ENCODE peak calls at places on chromosomes 12 and 14, in four cellular contexts. S is HL-60, Q is K562, Y is GM12878. H is an unnamed sample.

GRCh38 chr12:107622005-107622404 is 63.6 kb upstream of the PWP1 start:
- DNase-seq in S (no peak), Q (peak), Y (no peak), H (no peak)

GRCh38 chr12:47085815-47086252 is 6.1 kb upstream of the AMIGO2 start:
- DNase-seq in S (no peak), Q (no peak), Y (no peak), H (no peak)

GRCh38 chr12:32445356-32445755 is 46.0 kb downstream of the FGD4 start:
- DNase-seq in S (no peak), Q (no peak), Y (no peak), H (no peak)

GRCh38 chr14:99271951-99272668 is at the start of gene BCL11B:
- DNase-seq in S (peak), Q (peak), Y (peak), H (peak)

GRCh38 chr14:106691601-106692291 is 1165.4 kb downstream of the TMEM121 start:
- DNase-seq in S (peak), Q (peak), Y (peak), H (peak)

GRCh38 chr12:44053550-44054243 is 217.8 kb downstream of the TMEM117 start:
- DNase-seq in S (no peak), Q (no peak), Y (no peak), H (no peak)

GRCh38 chr12:24307153-24307552 is 357.7 kb upstream of the SOX5 start:
- DNase-seq in S (no peak), Q (no peak), Y (no peak), H (no peak)

GRCh38 chr12:110687770-110688169 is 1.1 kb downstream of the HVCN1 start:
- DNase-seq in S (no peak), Q (no peak), Y (no peak), H (no peak)

GRCh38 chr14:74577948-74578275 is 34.1 kb downstream of the LTBP2 start:
- DNase-seq in S (no peak), Q (no peak), Y (no peak), H (no peak)

GRCh38 chr12:53809005-53809404 is 57.2 kb upstream of the CISTR start:
- DNase-seq in S (no peak), Q (no peak), Y (no peak), H (no peak)

DNA sequence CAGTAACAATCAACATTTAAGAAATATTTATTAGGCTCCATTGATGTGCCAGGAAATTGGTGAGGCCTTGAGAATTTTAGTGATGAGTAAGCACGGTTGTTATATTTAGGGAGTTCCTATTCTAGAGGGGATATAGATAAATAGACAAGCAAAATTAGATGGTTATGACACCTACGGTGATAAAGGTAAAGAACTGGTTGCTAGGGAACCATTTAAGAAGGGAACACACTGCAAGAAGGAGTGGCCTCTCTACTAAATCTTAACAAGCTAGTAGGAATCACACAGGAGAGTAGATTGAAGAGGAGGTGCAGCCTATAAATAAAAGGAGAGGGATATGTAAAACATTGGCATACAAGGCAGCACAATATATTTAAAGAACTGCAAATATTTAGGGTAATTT is 155.2 kb downstream of the LRIG3 start:
- DNase-seq in S (no peak), Q (no peak), Y (no peak), H (no peak)
- TF ChIP-seq SPI1 in S (no peak), Q (no peak), Y (no peak), H (no peak)

DNA sequence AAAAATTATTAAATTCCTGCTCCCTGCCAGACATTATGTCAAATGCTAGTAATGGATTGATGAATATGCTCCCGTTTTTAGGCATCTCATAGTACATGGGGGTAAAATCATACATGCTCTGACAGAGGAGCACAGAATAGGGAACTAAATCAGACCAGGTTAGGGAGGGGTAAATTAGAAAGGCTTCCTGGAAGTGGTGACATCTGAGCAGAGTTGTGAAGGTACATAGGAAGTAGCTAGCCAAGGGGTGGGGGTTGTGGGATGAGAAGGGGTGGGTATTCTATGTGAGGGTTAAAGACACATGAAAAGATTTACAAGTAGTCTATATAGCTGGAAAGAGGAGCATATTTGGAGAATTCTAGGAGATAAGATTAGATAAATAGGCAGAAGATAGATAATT is 171.7 kb upstream of the FBXO33 start:
- DNase-seq in S (no peak), Q (no peak), Y (no peak), H (no peak)
- TF ChIP-seq SPI1 in S (no peak), Q (no peak), Y (no peak), H (no peak)

GRCh38 chr12:121399391-121400331 is at the start of gene RNF34:
- DNase-seq in S (peak), Q (peak), Y (peak), H (peak)

GRCh38 chr12:121397521-121397920 is 2.4 kb upstream of the RNF34 start:
- DNase-seq in S (no peak), Q (no peak), Y (no peak), H (no peak)

GRCh38 chr12:121404734-121405133 is 4.8 kb downstream of the RNF34 start:
- DNase-seq in S (no peak), Q (no peak), Y (no peak), H (no peak)

GRCh38 chr12:121403721-121404120 is 3.8 kb downstream of the RNF34 start:
- DNase-seq in S (no peak), Q (no peak), Y (no peak), H (no peak)

DNA sequence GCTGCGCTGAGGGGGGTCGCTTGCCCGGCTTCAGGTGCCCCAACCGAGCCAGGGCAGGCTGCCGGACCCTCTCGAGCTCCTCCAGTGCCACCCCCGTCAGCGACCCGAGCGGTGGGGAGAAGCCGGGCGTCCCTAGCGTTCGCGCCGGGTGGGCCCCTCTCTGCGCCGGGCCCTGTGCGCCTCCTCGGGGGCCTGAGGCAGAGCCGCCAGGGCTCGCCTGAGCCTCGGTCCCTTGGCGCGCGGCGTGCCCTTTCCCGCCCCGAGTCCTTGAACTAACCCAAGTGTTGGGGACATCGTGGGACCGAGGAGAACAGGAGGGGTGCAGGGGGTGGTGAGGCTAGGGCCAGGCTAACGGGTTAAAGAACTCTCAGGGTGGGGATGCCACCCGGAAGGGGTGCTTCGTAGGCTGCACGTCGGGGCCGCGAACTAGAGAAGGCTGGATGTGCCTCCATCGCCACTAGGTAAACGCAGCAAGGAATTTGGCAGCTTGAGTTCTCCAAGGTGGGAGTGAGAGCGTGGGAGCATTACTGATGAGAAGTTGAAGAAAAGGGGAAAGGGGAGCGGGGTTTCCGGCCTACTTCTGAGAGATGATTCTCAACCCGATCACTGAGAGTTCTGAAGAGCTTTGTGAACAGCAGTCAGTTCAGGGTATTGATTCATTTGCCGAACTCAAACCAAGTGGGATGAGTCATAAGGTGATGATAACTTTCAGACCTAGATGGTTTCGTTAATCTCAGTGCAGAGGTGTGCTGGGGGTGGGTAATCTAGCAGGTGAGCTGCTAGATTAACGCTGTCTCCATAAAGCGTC is 618 bp downstream of the RNF34 start:
- DNase-seq in S (no peak), Q (no peak), Y (peak), H (peak)
- TF ChIP-seq SPI1 in S (no peak), Q (no peak), Y (peak), H (peak)

GRCh38 chr12:56521209-56521589 is 421 bp upstream of the RBMS2 start:
- DNase-seq in S (no peak), Q (no peak), Y (no peak), H (no peak)

GRCh38 chr12:56518570-56518969 is 3.0 kb upstream of the RBMS2 start:
- DNase-seq in S (no peak), Q (no peak), Y (no peak), H (no peak)

GRCh38 chr12:56521590-56522371 is at the start of gene RBMS2:
- DNase-seq in S (peak), Q (peak), Y (no peak), H (peak)

GRCh38 chr12:56520025-56520810 is 1.4 kb upstream of the RBMS2 start:
- DNase-seq in S (no peak), Q (no peak), Y (no peak), H (no peak)

DNA sequence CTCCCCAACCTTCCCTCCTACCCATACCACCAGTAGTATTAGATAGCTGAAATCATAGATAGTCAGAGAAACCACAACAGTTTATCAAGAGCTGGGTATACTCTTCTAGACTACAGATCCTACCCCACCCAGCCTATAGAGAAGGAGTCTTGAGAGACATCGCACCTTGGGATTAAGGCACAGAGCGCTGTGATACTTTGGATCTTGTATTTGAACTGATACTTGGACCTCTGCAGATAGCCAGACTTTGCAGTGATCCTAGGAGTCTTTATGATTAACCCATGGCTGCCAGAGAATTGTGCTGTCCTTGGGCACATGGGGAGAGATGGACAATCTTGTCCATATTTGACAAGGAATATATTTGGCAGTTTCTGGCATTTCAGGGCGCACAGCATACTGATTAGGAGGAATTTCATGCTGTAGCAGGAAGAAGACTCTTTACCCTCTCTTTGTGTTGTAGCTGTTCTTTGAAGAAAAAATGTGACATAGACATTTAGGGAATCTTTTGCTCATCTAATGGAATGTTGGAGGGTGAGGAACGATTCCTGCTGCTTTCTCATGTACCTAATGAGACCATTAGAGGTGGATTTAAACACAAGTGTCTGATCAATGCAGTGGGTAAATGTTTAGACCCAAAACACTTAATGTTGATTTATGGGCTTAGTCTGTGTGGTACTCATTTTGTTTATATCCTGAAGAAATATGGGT is 1.0 kb downstream of the RBMS2 start:
- DNase-seq in S (no peak), Q (peak), Y (no peak), H (no peak)
- TF ChIP-seq SPI1 in S (no peak), Q (no peak), Y (no peak), H (no peak)

GRCh38 chr12:21763531-21763930 is 11.0 kb downstream of the KCNJ8 start:
- DNase-seq in S (no peak), Q (no peak), Y (no peak), H (no peak)

GRCh38 chr12:21764950-21765349 is 9.6 kb downstream of the KCNJ8 start:
- DNase-seq in S (no peak), Q (no peak), Y (no peak), H (no peak)

GRCh38 chr12:21759737-21760136 is 14.8 kb downstream of the KCNJ8 start:
- DNase-seq in S (no peak), Q (no peak), Y (no peak), H (no peak)

GRCh38 chr12:21766403-21766802 is 8.1 kb downstream of the KCNJ8 start:
- DNase-seq in S (no peak), Q (no peak), Y (no peak), H (no peak)

GRCh38 chr12:21764063-21764462 is 10.4 kb downstream of the KCNJ8 start:
- DNase-seq in S (no peak), Q (no peak), Y (no peak), H (no peak)
- TF ChIP-seq SPI1 in S (no peak), Q (no peak), Y (no peak), H (no peak)

DNA sequence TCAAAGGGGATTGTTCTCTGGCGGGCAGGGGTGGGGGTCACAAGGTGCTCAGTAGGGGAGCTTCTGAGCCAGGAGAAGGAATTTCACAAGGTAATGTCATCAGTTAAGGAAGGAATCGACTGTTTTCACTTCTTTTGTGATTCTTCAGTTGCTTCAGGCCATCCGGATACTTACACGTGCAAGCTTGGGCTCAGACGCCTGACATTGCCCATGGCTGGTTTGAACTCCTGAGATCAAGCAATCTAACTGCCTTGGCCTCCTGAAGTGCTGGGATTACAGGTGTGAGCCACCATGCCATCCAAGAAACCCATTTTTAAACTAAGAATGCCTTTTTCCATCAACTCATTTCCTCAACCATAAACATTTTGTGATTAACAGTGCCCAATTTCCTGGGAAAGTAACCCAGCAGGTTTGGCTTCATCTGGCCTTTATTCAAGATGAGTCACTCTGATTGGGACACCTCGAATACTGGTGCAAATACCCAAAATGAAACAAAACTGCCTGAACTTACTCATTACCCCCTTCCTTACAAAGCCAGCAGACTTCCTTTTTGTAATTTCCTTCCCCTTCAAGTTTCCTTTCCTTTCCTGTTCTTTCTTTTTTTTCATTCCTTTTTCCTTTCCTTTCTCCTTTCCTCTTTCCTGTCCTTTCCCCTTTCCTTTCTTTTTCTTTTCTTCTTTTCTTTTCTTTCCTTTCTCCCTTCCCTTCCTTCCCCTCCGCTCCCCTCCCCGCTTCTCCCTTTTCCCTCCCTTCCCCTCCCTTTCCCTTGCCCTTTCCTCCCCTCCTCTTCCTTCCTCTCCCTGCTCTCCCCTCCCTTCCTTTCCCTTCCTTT is 10.2 kb upstream of the RNASE10 start:
- DNase-seq in S (no peak), Q (no peak), Y (no peak), H (no peak)
- TF ChIP-seq SPI1 in S (peak), Q (no peak), Y (no peak), H (no peak)

DNA sequence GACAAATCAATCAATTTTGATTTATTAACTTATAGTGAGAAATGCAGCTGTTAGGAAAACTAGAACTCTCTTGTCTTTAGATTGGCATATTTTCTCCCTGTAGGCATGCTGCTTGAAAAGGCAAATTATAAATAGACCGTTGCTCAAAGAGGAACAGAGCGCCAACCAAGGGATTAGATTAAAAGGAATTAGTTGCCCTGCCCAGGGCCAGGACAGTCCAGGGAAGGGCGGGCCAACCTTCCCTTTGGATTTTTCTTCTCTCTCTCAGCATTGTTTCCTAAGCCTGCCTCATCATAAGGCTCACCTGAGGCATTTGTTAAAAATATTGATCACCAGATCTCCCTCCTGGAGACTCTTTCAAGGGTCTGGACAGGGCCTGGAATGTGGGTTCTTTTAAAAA is 8.6 kb downstream of the CIPC start:
- DNase-seq in S (no peak), Q (no peak), Y (no peak), H (no peak)
- TF ChIP-seq SPI1 in S (no peak), Q (no peak), Y (no peak), H (no peak)

GRCh38 chr14:105365681-105366080 is 32.7 kb upstream of the TEX22 start:
- DNase-seq in S (no peak), Q (no peak), Y (no peak), H (no peak)
- TF ChIP-seq SPI1 in S (no peak), Q (no peak), Y (no peak), H (no peak)

GRCh38 chr12:122790393-122791075 is 16.2 kb downstream of the CCDC62 start:
- DNase-seq in S (no peak), Q (no peak), Y (no peak), H (no peak)

GRCh38 chr12:122789637-122790036 is 15.3 kb downstream of the CCDC62 start:
- DNase-seq in S (no peak), Q (no peak), Y (no peak), H (no peak)

GRCh38 chr12:122785503-122785902 is 11.1 kb downstream of the CCDC62 start:
- DNase-seq in S (no peak), Q (no peak), Y (no peak), H (no peak)

GRCh38 chr12:122793685-122794106 is 19.3 kb downstream of the CCDC62 start:
- DNase-seq in S (peak), Q (peak), Y (no peak), H (no peak)

DNA sequence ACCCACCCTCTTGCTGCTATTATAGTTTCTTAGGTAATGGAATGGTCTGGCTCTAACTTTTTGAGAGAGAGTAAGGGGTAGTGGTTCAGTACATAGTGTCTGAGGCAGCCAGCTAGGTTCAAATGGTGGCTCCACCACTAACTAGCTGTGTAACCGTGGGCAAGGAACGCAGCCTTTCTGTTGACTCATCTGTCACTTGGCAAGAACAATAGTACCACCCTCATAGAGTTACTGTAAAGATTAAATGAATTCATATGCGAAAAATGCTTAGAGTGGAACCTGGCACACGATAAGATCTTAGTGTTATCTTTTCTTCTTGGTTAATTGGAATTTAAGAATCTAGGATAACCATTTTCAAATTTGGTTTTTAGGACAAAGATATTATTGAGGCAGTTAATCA is 14.0 kb downstream of the CCDC62 start:
- DNase-seq in S (no peak), Q (no peak), Y (no peak), H (no peak)
- TF ChIP-seq SPI1 in S (no peak), Q (no peak), Y (no peak), H (no peak)